ENCODE peak calls at places on chromosome 12, in six cellular contexts. V is cardiac muscle cell, L is sigmoid colon, K is mammary epithelial cell, D is spleen, Y is lower lobe of right lung. N is an unnamed sample. For H3K27me3, the result is how much of the 10 kb centered on the place peaks cover.

GRCh38 chr12:9626821-9627220 is 19.1 kb upstream of the KLRB1 start:
- DNase-seq in V (no peak), D (no peak), K (no peak), L (no peak), Y (no peak), N (no peak)

GRCh38 chr12:103249614-103250013 is 246.2 kb downstream of the C12orf42 start:
- DNase-seq in L (no peak), V (no peak), Y (no peak), D (no peak), K (no peak), N (peak)

GRCh38 chr12:101941306-101942000 is 64.1 kb downstream of the DRAM1 start:
- DNase-seq in Y (no peak), K (no peak), V (no peak), L (no peak), D (no peak), N (no peak)

GRCh38 chr12:127170271-127171180 is 1096.4 kb upstream of the TMEM132C start:
- DNase-seq in Y (no peak), V (no peak), L (no peak), D (no peak), K (no peak), N (no peak)

GRCh38 chr12:127998936-127999467 is 268.0 kb upstream of the TMEM132C start:
- DNase-seq in Y (no peak), K (no peak), D (no peak), L (no peak), V (no peak), N (no peak)

GRCh38 chr12:54214553-54215374 is 26.0 kb upstream of the SMUG1 start:
- DNase-seq in Y (peak), D (peak), V (peak), L (peak), K (peak), N (peak)

GRCh38 chr12:23771230-23771949 is 178.1 kb downstream of the SOX5 start:
- DNase-seq in V (no peak), D (no peak), K (no peak), L (peak), Y (no peak), N (no peak)

GRCh38 chr12:99057670-99058069 is 412.6 kb downstream of the APAF1 start:
- DNase-seq in Y (no peak), V (no peak), K (no peak), D (no peak), L (no peak), N (no peak)

GRCh38 chr12:52442600-52443061 is 8.5 kb upstream of the KRT75 start:
- DNase-seq in V (peak), K (peak), L (no peak), Y (no peak), D (no peak), N (peak)

GRCh38 chr12:26987634-26988424 is 26.4 kb downstream of the TM7SF3 start:
- DNase-seq in L (no peak), K (no peak), V (no peak), Y (no peak), D (no peak), N (no peak)

GRCh38 chr12:113980054-113980453 is 13.9 kb upstream of the RBM19 start:
- DNase-seq in Y (no peak), K (no peak), V (no peak), L (no peak), D (no peak), N (no peak)

GRCh38 chr12:96170328-96170727 is 23.8 kb upstream of the ELK3 start:
- DNase-seq in D (peak), V (no peak), Y (no peak), L (no peak), K (no peak), N (no peak)

GRCh38 chr12:32569256-32569655 is 109.8 kb upstream of the DNM1L start:
- DNase-seq in V (no peak), L (no peak), K (no peak), Y (no peak), D (no peak), N (no peak)

GRCh38 chr12:7512528-7512927 is 9.0 kb upstream of the CD163 start:
- DNase-seq in L (peak), Y (peak), D (peak), K (peak), V (peak), N (peak)

GRCh38 chr12:3040026-3040656 is 37.0 kb upstream of the TSPAN9 start:
- DNase-seq in L (no peak), V (no peak), D (peak), K (no peak), Y (no peak), N (no peak)

GRCh38 chr12:69123909-69124638 is 115.3 kb upstream of the CPSF6 start:
- DNase-seq in K (no peak), L (no peak), D (no peak), V (no peak), Y (no peak), N (no peak)

GRCh38 chr12:101298426-101298825 is 18.5 kb downstream of the UTP20 start:
- DNase-seq in Y (no peak), L (no peak), D (no peak), K (peak), V (no peak), N (peak)

GRCh38 chr12:13099066-13099909 is 4.2 kb downstream of the GSG1 start:
- DNase-seq in K (no peak), V (no peak), L (no peak), D (no peak), Y (no peak), N (peak)

GRCh38 chr12:19014243-19014642 is 115.3 kb upstream of the PLEKHA5 start:
- DNase-seq in V (no peak), Y (no peak), K (no peak), D (no peak), L (no peak), N (no peak)

GRCh38 chr12:66587912-66588311 is 91.0 kb downstream of the GRIP1 start:
- DNase-seq in Y (no peak), V (no peak), D (no peak), K (peak), L (no peak), N (no peak)

GRCh38 chr12:57638096-57638495 is 5.1 kb upstream of the B4GALNT1 start:
- DNase-seq in Y (no peak), D (no peak), L (no peak), K (no peak), V (no peak), N (no peak)

GRCh38 chr12:47155457-47156166 is 75.9 kb upstream of the AMIGO2 start:
- DNase-seq in Y (no peak), D (no peak), K (peak), L (no peak), V (no peak), N (peak)

GRCh38 chr12:129704232-129704830 is 199.5 kb downstream of the TMEM132D start:
- DNase-seq in K (no peak), V (no peak), L (no peak), D (no peak), Y (no peak), N (no peak)

GRCh38 chr12:8947737-8948136 is 1.7 kb downstream of the M6PR start:
- DNase-seq in V (no peak), L (no peak), Y (no peak), K (no peak), D (no peak), N (no peak)

GRCh38 chr12:68667896-68668295 is 18.9 kb upstream of the NUP107 start:
- DNase-seq in V (no peak), D (no peak), Y (no peak), L (no peak), K (no peak), N (no peak)

GRCh38 chr12:132095520-132096409 is 48.4 kb downstream of the DDX51 start:
- DNase-seq in K (no peak), V (no peak), D (no peak), L (peak), Y (no peak), N (no peak)

GRCh38 chr12:88298761-88299242 is 156.7 kb downstream of the TMTC3 start:
- DNase-seq in V (peak), Y (no peak), L (no peak), K (peak), D (no peak), N (peak)

GRCh38 chr12:1995205-1995896 is 8.9 kb downstream of the DCP1B start:
- DNase-seq in L (no peak), D (no peak), V (no peak), K (no peak), Y (no peak), N (no peak)

GRCh38 chr12:3061129-3061857 is 15.9 kb upstream of the TSPAN9 start:
- DNase-seq in L (no peak), V (no peak), D (peak), K (no peak), Y (no peak), N (no peak)

GRCh38 chr12:47277972-47278448 is 198.3 kb upstream of the AMIGO2 start:
- DNase-seq in Y (no peak), D (no peak), K (peak), L (no peak), V (no peak), N (peak)

DNA sequence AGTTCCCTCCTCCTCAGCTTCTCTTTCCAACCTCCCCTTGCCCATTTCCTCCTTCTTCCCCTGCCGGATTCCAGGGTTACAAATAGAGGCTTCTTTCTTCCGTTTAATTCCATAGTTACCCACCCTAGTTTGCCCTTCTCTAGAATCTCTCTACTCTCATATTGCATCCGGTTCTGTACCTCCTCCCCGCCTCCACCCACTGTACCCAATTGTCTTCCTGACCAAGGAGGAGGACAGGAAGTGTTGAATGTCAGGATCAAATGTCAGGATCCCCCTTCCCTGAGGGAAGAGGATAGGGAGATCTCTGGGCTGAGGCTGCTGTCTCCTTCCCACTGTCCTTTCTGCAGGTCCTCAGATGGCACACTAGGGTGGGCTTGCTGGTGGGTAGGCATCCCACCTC is 25.2 kb downstream of the LARP4 start:
- DNase-seq in Y (no peak), D (no peak), L (no peak), V (peak), K (no peak), N (no peak)
- H3K4me3 ChIP-seq in Y (no peak), D (no peak), L (no peak), V (no peak), K (no peak), N (no peak)

GRCh38 chr12:74412607-74413230 is 124.9 kb upstream of the ATXN7L3B start:
- DNase-seq in V (peak), Y (no peak), L (no peak), D (no peak), K (no peak), N (peak)
- TF ChIP-seq CTCF in V (peak), Y (peak), L (no peak), D (peak), K (peak), N (peak)

GRCh38 chr12:5081016-5081415 is 37.3 kb downstream of the KCNA5 start:
- DNase-seq in Y (no peak), K (no peak), L (no peak), D (no peak), V (no peak), N (no peak)
- H3K27me3 ChIP-seq in Y (under half), K (under half), L (under half), D (under half), V (under half), N (under half)

DNA sequence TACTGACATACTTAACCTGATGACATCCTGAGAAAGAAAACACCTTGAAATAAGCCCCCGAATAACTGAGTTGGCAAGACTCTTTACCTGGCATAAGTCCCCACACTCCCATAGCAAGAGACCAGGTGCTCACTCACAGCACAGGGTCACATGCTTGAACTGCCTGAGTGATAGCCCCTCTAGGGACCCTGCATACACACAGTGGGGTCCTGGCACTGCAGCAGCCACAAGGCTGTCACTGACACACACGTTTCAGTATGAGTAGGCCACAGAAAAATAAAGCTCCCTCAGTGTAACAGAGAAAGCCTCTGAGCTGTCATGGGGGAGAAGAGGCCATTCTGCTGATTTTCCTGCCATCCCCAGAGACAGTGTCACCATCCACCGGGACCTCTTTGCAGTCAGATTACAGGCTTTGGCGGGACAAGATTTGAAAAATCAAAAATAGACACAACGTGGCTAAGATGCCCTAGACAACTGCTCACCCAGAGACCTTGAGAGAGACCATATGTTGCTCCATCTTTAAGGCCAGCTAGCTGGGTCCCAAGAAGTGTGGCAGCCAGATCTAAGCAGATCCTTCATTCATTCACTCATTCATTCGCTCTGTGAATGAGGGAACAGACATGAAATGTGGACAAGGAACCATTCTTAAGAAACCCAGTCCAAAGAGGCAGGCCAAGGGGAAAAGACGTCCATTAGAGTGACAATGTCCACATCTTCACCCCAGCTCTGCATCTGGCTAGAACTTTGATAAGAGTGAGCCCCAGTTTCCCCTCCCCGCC is 1.6 kb downstream of the SCARB1 start:
- DNase-seq in L (no peak), V (no peak), K (no peak), D (no peak), Y (no peak), N (no peak)
- H3K4me3 ChIP-seq in L (no peak), V (no peak), K (peak), D (no peak), Y (peak), N (no peak)

DNA sequence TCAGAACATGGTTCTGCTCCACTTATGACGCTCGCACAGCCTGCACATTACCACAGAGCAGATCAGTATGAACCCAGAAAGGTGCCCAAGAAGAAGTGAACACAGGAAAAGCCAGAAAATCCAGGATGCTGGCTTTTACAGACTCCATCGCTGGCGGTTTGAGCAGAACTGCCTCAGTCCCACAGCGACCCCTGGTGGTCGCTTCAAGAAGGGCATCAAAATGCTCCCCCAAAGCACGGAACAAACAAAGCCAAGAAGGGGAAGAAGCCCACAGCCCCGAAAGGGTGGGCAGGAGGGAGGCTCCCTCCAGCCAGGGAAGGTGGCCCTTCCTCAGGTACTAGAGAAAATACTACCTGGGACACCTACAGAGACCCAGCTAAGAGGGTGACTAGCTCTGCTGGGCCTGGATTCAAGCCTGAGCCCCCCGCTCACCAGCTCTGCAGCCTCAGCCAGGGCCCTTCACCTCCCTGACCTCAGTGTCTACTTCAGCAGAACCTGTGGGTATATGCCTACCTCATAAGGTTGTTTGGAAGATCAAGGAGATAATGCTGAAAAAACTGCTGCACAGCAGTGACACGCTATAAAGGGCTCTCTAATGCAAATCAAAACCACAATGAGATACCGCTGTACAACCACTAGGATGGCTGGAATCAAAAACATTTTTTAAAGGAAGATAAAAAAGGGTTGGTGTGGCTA is 98.1 kb downstream of the NCOR2 start:
- DNase-seq in K (no peak), V (no peak), L (no peak), D (no peak), Y (no peak), N (no peak)
- TF ChIP-seq CTCF in K (peak), V (peak), L (no peak), D (peak), Y (peak), N (peak)

GRCh38 chr12:49292729-49293055 is 2.3 kb upstream of the PRPH start:
- DNase-seq in L (peak), K (no peak), V (no peak), Y (no peak), D (no peak), N (no peak)

GRCh38 chr12:49294086-49294803 is 702 bp upstream of the PRPH start:
- DNase-seq in L (peak), V (no peak), Y (no peak), D (peak), K (no peak), N (no peak)

GRCh38 chr12:49295087-49296001 is at the start of gene PRPH:
- DNase-seq in L (peak), K (no peak), Y (no peak), V (peak), D (peak), N (no peak)

GRCh38 chr12:49294804-49295086 is 202 bp upstream of the PRPH start:
- DNase-seq in Y (no peak), K (no peak), V (no peak), L (no peak), D (no peak), N (no peak)

GRCh38 chr12:49293056-49293956 is 1.6 kb upstream of the PRPH start:
- DNase-seq in K (no peak), Y (no peak), D (peak), L (peak), V (no peak), N (no peak)
- H3K27me3 ChIP-seq in K (under half), Y (under half), D (under half), L (under half), V (half or more), N (under half)

N was measured in bronchial epithelial cell.